ENCODE peak calls at places on chromosomes 5 and 9, in five cellular contexts. M is testis, D is A549, A is cardiac fibroblast, G is uterus. Z is an unnamed sample.

GRCh38 chr9:133786371-133786753 is 48.2 kb upstream of the SARDH start:
- DNase-seq in G (no peak), D (no peak), M (no peak), A (no peak), Z (no peak)

GRCh38 chr5:133731951-133732350 is 119.6 kb upstream of the FSTL4 start:
- DNase-seq in D (no peak), G (no peak), A (no peak), M (no peak), Z (no peak)

GRCh38 chr5:118653155-118653554 is 335.2 kb downstream of the DTWD2 start:
- DNase-seq in G (no peak), A (no peak), M (no peak), D (no peak), Z (no peak)

GRCh38 chr5:81819556-81820314 is 68.8 kb upstream of the SSBP2 start:
- DNase-seq in G (no peak), D (peak), M (no peak), A (peak), Z (peak)

GRCh38 chr9:74645007-74645639 is 148.0 kb downstream of the RORB start:
- DNase-seq in G (no peak), D (peak), A (peak), M (peak), Z (peak)

GRCh38 chr5:80031109-80031508 is 4.0 kb upstream of the THBS4 start:
- DNase-seq in D (no peak), M (no peak), G (no peak), A (no peak), Z (no peak)

GRCh38 chr5:55535199-55535905 is 588 bp upstream of the PLPP1 start:
- DNase-seq in D (peak), M (no peak), A (no peak), G (no peak), Z (peak)

GRCh38 chr5:138336952-138337684 is 948 bp upstream of the FAM53C start:
- DNase-seq in D (peak), M (peak), A (peak), G (peak), Z (peak)

GRCh38 chr9:74735761-74736160 is 152.0 kb downstream of the TRPM6 start:
- DNase-seq in G (no peak), D (no peak), M (no peak), A (no peak), Z (peak)

DNA sequence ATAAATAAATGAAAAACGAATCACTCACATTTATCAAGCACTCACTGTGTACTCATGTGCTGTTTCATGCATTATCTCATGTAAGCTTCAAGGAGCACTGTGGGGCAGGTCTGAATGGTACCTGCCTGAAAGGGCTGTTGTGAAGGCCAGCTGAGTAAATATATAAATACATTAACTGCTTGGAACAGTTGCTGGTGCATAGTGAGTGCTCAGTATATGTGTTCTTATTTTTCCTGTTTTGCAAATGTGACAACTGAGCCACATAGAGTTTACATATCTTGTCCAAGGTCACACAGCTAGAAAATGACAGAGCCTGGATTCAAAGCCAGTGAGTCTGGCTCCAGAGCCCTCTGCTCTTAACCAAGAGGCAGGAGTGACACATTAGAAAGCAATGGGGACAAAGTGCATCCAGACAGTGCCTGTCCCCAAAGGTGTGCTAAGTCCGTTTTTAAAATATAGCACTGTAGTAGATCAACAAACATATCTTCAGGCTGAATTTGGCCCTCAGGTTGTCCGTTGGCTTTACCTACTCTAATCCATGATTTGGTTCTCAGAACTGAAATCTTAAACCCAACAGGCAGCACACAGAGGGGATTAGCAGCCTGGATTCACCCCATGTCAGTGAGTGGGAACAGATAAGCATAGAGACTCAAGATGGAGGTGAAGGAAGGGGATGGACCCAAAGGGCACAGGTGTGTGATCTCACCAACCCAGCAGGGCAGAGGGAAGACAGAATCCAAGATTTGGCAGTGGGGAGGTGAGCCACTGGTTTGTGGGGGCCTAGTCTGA is 70.8 kb downstream of the WWC1 start:
- DNase-seq in D (no peak), A (no peak), G (no peak), M (no peak), Z (no peak)
- H3K4me3 ChIP-seq in D (no peak), A (no peak), G (no peak), M (no peak), Z (no peak)

GRCh38 chr9:14769235-14769580 is 46.7 kb upstream of the CER1 start:
- DNase-seq in G (no peak), M (no peak), A (peak), D (peak), Z (peak)
- TF ChIP-seq CTCF in G (no peak), M (no peak), A (peak), D (no peak), Z (peak)

DNA sequence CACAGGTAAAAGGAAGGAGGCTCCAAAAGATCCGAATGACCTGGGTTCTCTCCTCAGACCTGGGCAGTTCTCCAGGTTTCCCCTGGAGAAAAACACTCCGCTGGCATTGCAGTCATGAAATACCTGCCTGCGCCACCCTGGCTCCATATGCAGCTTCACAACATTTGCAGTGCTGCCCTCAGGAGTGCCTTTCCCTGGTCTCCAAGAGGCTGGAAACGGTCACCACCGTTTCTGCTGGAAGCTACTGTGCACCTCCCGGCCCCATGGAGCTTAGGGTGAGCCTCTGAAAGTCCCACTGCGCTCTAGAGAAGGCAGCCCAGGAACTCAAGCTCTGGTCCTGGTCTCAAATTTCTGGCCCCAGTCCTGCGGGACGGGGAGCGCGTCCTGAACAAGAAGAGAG is 666 bp downstream of the UGT3A1 start:
- DNase-seq in D (no peak), M (no peak), A (no peak), G (no peak), Z (no peak)
- H3K4me3 ChIP-seq in D (no peak), M (peak), A (no peak), G (no peak), Z (no peak)

GRCh38 chr5:181187500-181188213 is 17.3 kb downstream of the TRIM7 start:
- DNase-seq in G (peak), M (peak), A (peak), D (peak), Z (peak)
- TF ChIP-seq CTCF in G (no peak), M (no peak), A (peak), D (peak), Z (peak)

DNA sequence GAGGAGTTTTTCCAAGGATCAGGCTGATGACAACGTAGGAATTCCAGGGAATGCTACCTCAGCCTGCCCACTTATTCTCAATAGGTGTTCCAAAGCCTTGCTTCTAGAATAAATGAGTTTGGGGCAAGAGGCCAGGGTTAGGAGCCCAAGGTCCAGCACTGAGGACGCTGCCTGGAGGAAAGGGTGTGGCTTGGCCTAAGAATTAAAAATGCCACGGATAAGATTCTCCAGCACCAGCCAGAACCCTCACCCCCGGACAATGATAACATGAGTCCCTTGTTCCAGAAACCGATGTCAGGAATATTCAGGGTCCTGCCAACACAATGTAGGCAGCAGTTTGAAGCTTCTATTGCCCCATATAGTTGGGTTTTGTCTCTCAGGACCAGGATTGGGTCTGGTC is 7.6 kb downstream of the SPRY4 start:
- DNase-seq in M (no peak), A (no peak), G (no peak), D (no peak), Z (no peak)
- H3K4me3 ChIP-seq in M (no peak), A (no peak), G (no peak), D (no peak), Z (no peak)

GRCh38 chr5:143449772-143450171 is 46.3 kb upstream of the NR3C1 start:
- DNase-seq in D (no peak), A (no peak), G (no peak), M (no peak), Z (no peak)

GRCh38 chr5:143447983-143448382 is 44.5 kb upstream of the NR3C1 start:
- DNase-seq in D (no peak), M (no peak), A (no peak), G (no peak), Z (no peak)

GRCh38 chr5:143445726-143446125 is 42.2 kb upstream of the NR3C1 start:
- DNase-seq in G (no peak), M (no peak), D (no peak), A (no peak), Z (no peak)

GRCh38 chr5:143446535-143447226 is 43.2 kb upstream of the NR3C1 start:
- DNase-seq in M (no peak), D (no peak), A (no peak), G (no peak), Z (no peak)

DNA sequence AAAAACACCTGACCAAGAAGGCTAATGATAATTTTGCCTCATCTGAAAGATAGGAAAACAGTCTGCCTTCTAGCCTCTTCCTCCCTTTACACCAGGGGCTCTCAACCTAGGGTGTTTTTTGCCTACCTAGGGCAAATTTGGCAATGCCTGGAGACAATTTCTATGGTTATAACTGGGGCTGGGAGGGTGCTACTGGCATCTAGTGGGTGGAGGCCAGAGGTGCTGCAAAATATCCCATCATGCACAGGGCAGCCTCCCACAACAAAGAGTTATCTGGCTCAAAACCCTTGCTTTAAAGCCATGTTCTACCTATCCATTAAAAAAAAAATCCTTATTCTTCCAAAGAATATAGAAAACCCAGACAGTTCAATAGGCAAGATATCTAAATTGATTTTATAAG is 45.0 kb upstream of the NR3C1 start:
- DNase-seq in M (no peak), A (no peak), D (no peak), G (no peak), Z (no peak)
- TF ChIP-seq CTCF in M (no peak), A (no peak), D (no peak), G (no peak), Z (peak)

DNA sequence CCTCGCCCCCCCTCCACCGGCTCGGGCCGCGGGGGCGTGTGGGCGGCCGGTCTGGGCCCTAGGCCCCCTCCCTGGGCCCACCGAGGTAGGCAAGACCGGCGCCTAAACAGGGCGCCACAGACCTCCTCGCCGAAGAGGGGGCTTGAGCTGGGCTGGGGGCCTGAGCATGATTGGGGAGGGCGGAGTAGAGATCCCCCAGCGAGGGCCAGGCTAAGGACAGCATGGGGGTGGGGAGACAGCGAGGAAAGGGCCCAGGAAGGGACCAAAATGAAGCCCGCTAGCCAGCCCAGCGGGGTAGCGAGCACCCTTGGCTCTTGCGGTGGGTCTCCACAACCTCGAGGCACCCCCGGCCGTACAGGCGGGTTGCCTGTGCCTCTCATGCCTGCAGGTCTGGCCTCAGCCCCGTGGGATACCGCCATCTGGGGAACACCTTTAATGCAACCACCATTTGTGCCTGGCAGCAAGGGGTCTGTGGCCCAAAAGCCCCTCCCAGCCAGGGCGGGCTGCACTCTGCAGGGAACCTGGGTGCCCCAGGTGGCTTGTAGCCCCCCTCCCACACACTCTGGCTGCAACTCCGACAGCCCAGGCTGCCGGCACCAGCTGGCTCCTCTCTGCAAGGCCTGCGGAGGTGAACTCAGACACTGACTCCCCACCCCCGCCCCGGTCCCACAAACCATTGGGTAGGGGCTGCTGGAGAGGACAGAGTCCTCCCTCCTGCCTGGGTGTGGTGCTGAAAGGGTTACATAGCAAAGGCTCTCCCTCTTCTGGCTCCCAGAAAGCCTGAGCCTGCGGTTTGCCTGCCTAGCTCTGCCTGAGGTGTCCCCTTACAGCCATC is 109.2 kb downstream of the PSD2 start:
- DNase-seq in A (no peak), G (no peak), D (no peak), M (no peak), Z (no peak)
- H3K4me3 ChIP-seq in A (no peak), G (peak), D (peak), M (peak), Z (no peak)

GRCh38 chr9:97876061-97876460 is 23.0 kb downstream of the FOXE1 start:
- DNase-seq in M (no peak), A (no peak), G (no peak), D (no peak), Z (no peak)
- TF ChIP-seq CTCF in M (no peak), A (no peak), G (no peak), D (no peak), Z (no peak)

GRCh38 chr9:129695870-129696269 is 30.4 kb downstream of the PRRX2 start:
- DNase-seq in M (no peak), D (no peak), G (no peak), A (no peak), Z (no peak)

GRCh38 chr9:129697956-129698757 is 32.7 kb downstream of the PRRX2 start:
- DNase-seq in G (peak), M (no peak), D (no peak), A (no peak), Z (peak)

GRCh38 chr9:129694265-129694664 is 28.8 kb downstream of the PRRX2 start:
- DNase-seq in G (no peak), A (no peak), M (no peak), D (no peak), Z (no peak)

GRCh38 chr9:129697111-129697955 is 31.9 kb downstream of the PRRX2 start:
- DNase-seq in D (peak), G (peak), A (peak), M (peak), Z (peak)

GRCh38 chr9:129696803-129697110 is 31.3 kb downstream of the PRRX2 start:
- DNase-seq in A (no peak), M (no peak), G (no peak), D (no peak), Z (no peak)
- H3K4me3 ChIP-seq in A (peak), M (peak), G (peak), D (peak), Z (peak)

GRCh38 chr5:41115281-41115680 is 44.1 kb upstream of the MROH2B start:
- DNase-seq in D (no peak), M (no peak), G (no peak), A (peak), Z (peak)

GRCh38 chr5:41122459-41122858 is 51.3 kb upstream of the MROH2B start:
- DNase-seq in A (no peak), D (peak), G (no peak), M (no peak), Z (no peak)

GRCh38 chr5:41112486-41113455 is 41.6 kb upstream of the MROH2B start:
- DNase-seq in M (no peak), D (no peak), A (peak), G (no peak), Z (peak)

GRCh38 chr5:41120600-41120999 is 49.5 kb upstream of the MROH2B start:
- DNase-seq in M (no peak), D (no peak), G (no peak), A (no peak), Z (no peak)

DNA sequence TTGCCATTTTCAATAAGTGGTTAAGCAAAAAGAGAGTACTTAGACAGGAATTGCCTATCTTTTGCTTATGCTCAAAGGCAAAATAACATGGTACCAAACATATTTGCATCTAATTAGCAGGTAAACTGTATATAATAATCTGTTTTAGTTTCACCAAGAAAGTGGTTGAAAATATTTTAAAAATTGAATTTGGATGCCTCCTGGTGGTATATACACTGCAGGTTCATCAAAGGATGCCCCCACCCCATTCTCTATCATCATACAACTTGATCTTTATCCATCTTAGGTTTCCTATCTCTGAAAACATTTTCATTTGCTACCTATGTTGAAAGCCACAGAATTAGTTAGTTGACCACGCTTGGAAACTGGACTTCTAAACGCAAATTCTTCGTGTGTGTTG is 47.0 kb upstream of the MROH2B start:
- DNase-seq in A (no peak), G (no peak), D (no peak), M (no peak), Z (no peak)
- TF ChIP-seq CTCF in A (no peak), G (no peak), D (no peak), M (no peak), Z (peak)

Z was measured in fibroblast of villous mesenchyme.